ENCODE peak calls at places on chromosomes 6 and 20, in ten cellular contexts. F is activated CD4-positive, alpha-beta T cell treated with anti-CD3 and anti-CD28 coated beads for 24 hours; W is HEK293T; T is HFF-Myc; Q is RKO; H is memory B cell; J is T-cell; B is fibroblast of pulmonary artery; Y is retina; R is iPS-NIHi11. I is an unnamed sample.

GRCh38 chr6:10386756-10387654 is 27.9 kb downstream of the TFAP2A start:
- DNase-seq in F (no peak), W (no peak), T (no peak), Q (no peak), H (no peak), J (no peak), B (no peak), Y (peak), R (no peak), I (no peak)

GRCh38 chr6:37056439-37057127 is 51.1 kb downstream of the FGD2 start:
- DNase-seq in F (no peak), W (no peak), T (no peak), Q (no peak), H (no peak), J (no peak), B (no peak), Y (no peak), R (peak), I (no peak)

GRCh38 chr6:159961523-159961922 is 7.4 kb upstream of the IGF2R start:
- DNase-seq in F (no peak), W (no peak), T (no peak), Q (peak), H (no peak), J (no peak), B (no peak), Y (no peak), R (no peak), I (no peak)

GRCh38 chr6:6711832-6712231 is 123.3 kb downstream of the LY86 start:
- DNase-seq in F (no peak), W (no peak), T (no peak), Q (no peak), H (peak), J (no peak), B (no peak), Y (peak), R (no peak), I (no peak)

GRCh38 chr6:67459556-67459955 is 1175.5 kb upstream of the ADGRB3 start:
- DNase-seq in F (no peak), W (no peak), T (no peak), Q (no peak), H (no peak), J (no peak), B (no peak), Y (no peak), R (no peak), I (no peak)

GRCh38 chr20:31654534-31654933 is 16.8 kb downstream of the COX4I2 start:
- DNase-seq in F (no peak), W (no peak), T (no peak), Q (no peak), H (no peak), J (no peak), B (no peak), Y (no peak), R (no peak), I (no peak)

GRCh38 chr6:110387986-110388385 is 27.4 kb downstream of the DDO start:
- DNase-seq in F (no peak), W (no peak), T (no peak), Q (no peak), H (no peak), J (no peak), B (no peak), Y (no peak), R (no peak), I (no peak)

GRCh38 chr6:111699123-111699522 is 93.4 kb upstream of the TRAF3IP2 start:
- DNase-seq in F (no peak), W (no peak), T (no peak), Q (no peak), H (no peak), J (no peak), B (no peak), Y (no peak), R (no peak), I (no peak)

GRCh38 chr20:50044353-50044960 is 61.7 kb downstream of the SNAI1 start:
- DNase-seq in F (no peak), W (no peak), T (no peak), Q (no peak), H (no peak), J (no peak), B (no peak), Y (no peak), R (no peak), I (no peak)

GRCh38 chr6:41488392-41489129 is 57.6 kb upstream of the FOXP4 start:
- DNase-seq in F (no peak), W (peak), T (peak), Q (peak), H (no peak), J (no peak), B (peak), Y (peak), R (peak), I (peak)

GRCh38 chr6:10136636-10137035 is 278.2 kb downstream of the TFAP2A start:
- DNase-seq in F (no peak), W (no peak), T (no peak), Q (no peak), H (no peak), J (no peak), B (no peak), Y (no peak), R (no peak), I (no peak)

GRCh38 chr20:5001174-5002076 is at the start of gene SLC23A2:
- DNase-seq in F (peak), W (peak), T (no peak), Q (peak), H (peak), J (peak), B (no peak), Y (peak), R (peak), I (no peak)

GRCh38 chr20:61322151-61322860 is 70.2 kb downstream of the CDH4 start:
- DNase-seq in F (no peak), W (no peak), T (no peak), Q (no peak), H (no peak), J (no peak), B (no peak), Y (no peak), R (no peak), I (no peak)

GRCh38 chr20:32036252-32036651 is 15.8 kb upstream of the HCK start:
- DNase-seq in F (no peak), W (no peak), T (no peak), Q (no peak), H (no peak), J (no peak), B (no peak), Y (no peak), R (no peak), I (no peak)

GRCh38 chr6:134619789-134620188 is 301.9 kb upstream of the SGK1 start:
- DNase-seq in F (no peak), W (no peak), T (no peak), Q (no peak), H (no peak), J (no peak), B (peak), Y (no peak), R (no peak), I (peak)

GRCh38 chr20:61753196-61753942 is 312.3 kb downstream of the TAF4 start:
- DNase-seq in F (no peak), W (no peak), T (no peak), Q (peak), H (no peak), J (no peak), B (peak), Y (no peak), R (no peak), I (no peak)

GRCh38 chr20:57326667-57327455 is 2.7 kb upstream of the SPO11 start:
- DNase-seq in F (no peak), W (no peak), T (no peak), Q (no peak), H (no peak), J (no peak), B (no peak), Y (no peak), R (no peak), I (no peak)

GRCh38 chr20:35314460-35315198 is 22.4 kb upstream of the FAM83C start:
- DNase-seq in F (no peak), W (no peak), T (no peak), Q (no peak), H (no peak), J (no peak), B (no peak), Y (no peak), R (no peak), I (no peak)

GRCh38 chr6:30839666-30840065 is 44.7 kb upstream of the DDR1 start:
- DNase-seq in F (no peak), W (no peak), T (no peak), Q (no peak), H (no peak), J (no peak), B (no peak), Y (no peak), R (no peak), I (no peak)

GRCh38 chr20:3732327-3733118 is at the start of gene HSPA12B:
- DNase-seq in F (no peak), W (no peak), T (no peak), Q (no peak), H (no peak), J (no peak), B (no peak), Y (no peak), R (peak), I (no peak)

GRCh38 chr6:72464246-72464645 is 157.6 kb upstream of the KCNQ5 start:
- DNase-seq in F (no peak), W (no peak), T (peak), Q (no peak), H (no peak), J (no peak), B (no peak), Y (no peak), R (no peak), I (no peak)

GRCh38 chr20:63086421-63087235 is 79.9 kb upstream of the BHLHE23 start:
- DNase-seq in F (no peak), W (no peak), T (no peak), Q (no peak), H (no peak), J (no peak), B (no peak), Y (no peak), R (peak), I (no peak)

GRCh38 chr6:169409742-169410312 is 156.2 kb upstream of the THBS2 start:
- DNase-seq in F (no peak), W (no peak), T (no peak), Q (no peak), H (no peak), J (no peak), B (peak), Y (no peak), R (no peak), I (no peak)

GRCh38 chr6:69622230-69622629 is 174.6 kb downstream of the LMBRD1 start:
- DNase-seq in F (no peak), W (no peak), T (no peak), Q (no peak), H (no peak), J (no peak), B (no peak), Y (no peak), R (no peak), I (peak)

GRCh38 chr6:170287371-170287876 is 3.5 kb downstream of the DLL1 start:
- DNase-seq in F (no peak), W (no peak), T (no peak), Q (no peak), H (no peak), J (no peak), B (no peak), Y (no peak), R (no peak), I (no peak)

GRCh38 chr20:57573176-57573575 is 12.3 kb downstream of the PCK1 start:
- DNase-seq in F (no peak), W (no peak), T (no peak), Q (no peak), H (no peak), J (no peak), B (no peak), Y (no peak), R (peak), I (no peak)

GRCh38 chr6:44342489-44342888 is at the start of gene SPATS1:
- DNase-seq in F (no peak), W (no peak), T (no peak), Q (no peak), H (no peak), J (no peak), B (no peak), Y (peak), R (peak), I (no peak)

GRCh38 chr6:70547313-70547712 is 19.4 kb upstream of the SDHAF4 start:
- DNase-seq in F (no peak), W (no peak), T (no peak), Q (peak), H (no peak), J (no peak), B (peak), Y (no peak), R (no peak), I (no peak)

GRCh38 chr6:132900849-132901248 is 86.5 kb downstream of the RPS12 start:
- DNase-seq in F (no peak), W (no peak), T (no peak), Q (no peak), H (no peak), J (no peak), B (no peak), Y (no peak), R (no peak), I (no peak)

GRCh38 chr6:7786206-7786605 is 60.3 kb downstream of the BMP6 start:
- DNase-seq in F (no peak), W (no peak), T (no peak), Q (no peak), H (no peak), J (no peak), B (no peak), Y (no peak), R (no peak), I (no peak)

GRCh38 chr6:8642131-8642530 is 206.8 kb upstream of the SLC35B3 start:
- DNase-seq in F (no peak), W (no peak), T (no peak), Q (no peak), H (no peak), J (no peak), B (no peak), Y (no peak), R (no peak), I (no peak)

GRCh38 chr6:154410619-154411044 is 54.0 kb upstream of the IPCEF1 start:
- DNase-seq in F (peak), W (peak), T (peak), Q (peak), H (no peak), J (no peak), B (peak), Y (no peak), R (peak), I (no peak)

GRCh38 chr6:130482645-130483390 is 117.0 kb downstream of the TMEM200A start:
- DNase-seq in F (no peak), W (no peak), T (no peak), Q (no peak), H (no peak), J (no peak), B (peak), Y (no peak), R (no peak), I (no peak)

GRCh38 chr20:32830437-32830836 is 10.7 kb downstream of the MAPRE1 start:
- DNase-seq in F (no peak), W (no peak), T (no peak), Q (no peak), H (no peak), J (no peak), B (peak), Y (no peak), R (no peak), I (no peak)

GRCh38 chr6:113881473-113881980 is 24.4 kb downstream of the MARCKS start:
- DNase-seq in F (no peak), W (no peak), T (no peak), Q (no peak), H (no peak), J (no peak), B (no peak), Y (no peak), R (no peak), I (no peak)

I was measured in NCI-H524 treated with DMSO at 0.1 percent for 48 hours.